ENCODE peak calls at places on chromosome 1, in ten cellular contexts. R, C, D, F, T, V, X, M, A and K are unnamed samples.

GRCh38 chr1:179742717-179743678 is at the start of gene FAM163A:
- DNase-seq in X (peak; percentile 30), R (peak; percentile 66), C (peak; percentile 33), T (no peak), A (no peak), V (no peak), M (no peak), D (no peak), F (peak; percentile 70), K (peak; percentile 49)

GRCh38 chr1:166692354-166692753 is 146.9 kb upstream of the POGK start:
- DNase-seq in X (no peak), T (no peak), M (no peak), D (no peak), A (no peak), V (no peak), R (no peak), F (no peak), C (no peak), K (no peak)

GRCh38 chr1:116458695-116459094 is 85.7 kb downstream of the ATP1A1 start:
- DNase-seq in V (no peak), C (no peak), A (no peak), M (no peak), D (no peak), F (no peak), X (no peak), R (peak; percentile 24), T (no peak), K (no peak)

GRCh38 chr1:184504695-184505338 is 118.0 kb downstream of the C1orf21 start:
- DNase-seq in D (no peak), R (no peak), M (no peak), F (no peak), C (no peak), A (no peak), T (no peak), V (no peak), X (no peak), K (no peak)

GRCh38 chr1:231699769-231700168 is 73.2 kb downstream of the DISC1 start:
- DNase-seq in F (no peak), X (no peak), D (no peak), R (no peak), T (no peak), M (no peak), C (peak; percentile 12), A (no peak), V (no peak), K (no peak)

GRCh38 chr1:62384276-62385005 is 52.4 kb upstream of the USP1 start:
- DNase-seq in T (peak; percentile 26), R (no peak), V (no peak), M (peak; percentile 26), F (no peak), D (no peak), A (no peak), X (no peak), C (peak; percentile 96), K (no peak)

GRCh38 chr1:45490121-45490622 is 791 bp downstream of the TESK2 start:
- DNase-seq in F (no peak), V (no peak), M (peak; percentile 28), R (peak; percentile 24), X (no peak), D (no peak), T (peak; percentile 42), C (peak; percentile 37), A (no peak), K (peak; percentile 29)

GRCh38 chr1:94235189-94236020 is 2.0 kb downstream of the ARHGAP29 start:
- DNase-seq in V (no peak), M (peak; percentile 46), T (no peak), X (no peak), R (no peak), F (no peak), C (peak; percentile 32), D (no peak), A (no peak), K (no peak)

GRCh38 chr1:24567792-24568388 is 12.0 kb downstream of the NCMAP start:
- DNase-seq in F (no peak), T (no peak), R (peak; percentile 65), M (peak; percentile 84), D (peak; percentile 82), V (no peak), C (no peak), X (no peak), A (no peak), K (peak; percentile 10)

GRCh38 chr1:43736819-43737218 is 29.5 kb downstream of the ST3GAL3 start:
- DNase-seq in T (no peak), F (no peak), M (no peak), A (no peak), C (no peak), D (no peak), R (no peak), X (no peak), V (no peak), K (no peak)

GRCh38 chr1:68384872-68385390 is 64.8 kb downstream of the RPE65 start:
- DNase-seq in T (no peak), D (no peak), V (no peak), A (no peak), X (no peak), F (no peak), R (no peak), C (peak; percentile 93), M (peak; percentile 95), K (no peak)